ENCODE peak calls at places on chromosomes 11 and 22, in eight cellular contexts. B is K562, H is HCT116, E is Panc1, G is endothelial cell of umbilical vein, C is prostate gland, K is esophagus muscularis mucosa, Q is transverse colon. A is an unnamed sample. For H3K9me3, the result is how much of the 10 kb centered on the place peaks cover.

GRCh38 chr11:128195057-128195751 is 392.2 kb downstream of the ETS1 start:
- DNase-seq in K (no peak), C (no peak), H (no peak), E (no peak), Q (no peak), G (peak), B (no peak), A (no peak)

GRCh38 chr11:61107888-61108287 is 5.6 kb downstream of the CD5 start:
- DNase-seq in E (no peak), Q (no peak), H (no peak), G (no peak), B (no peak), K (no peak), C (no peak), A (no peak)

GRCh38 chr11:70243912-70244652 is 26.4 kb upstream of the PPFIA1 start:
- DNase-seq in K (no peak), E (no peak), C (no peak), G (no peak), H (no peak), Q (no peak), B (no peak), A (no peak)

GRCh38 chr11:69972351-69972802 is 105.7 kb upstream of the ANO1 start:
- DNase-seq in C (no peak), G (no peak), Q (peak), H (no peak), K (no peak), B (no peak), E (no peak), A (no peak)

GRCh38 chr11:129733384-129733783 is 82.3 kb upstream of the TMEM45B start:
- DNase-seq in G (no peak), H (no peak), B (no peak), Q (no peak), E (no peak), C (no peak), K (peak), A (no peak)

GRCh38 chr11:26827567-26828037 is 105.7 kb upstream of the SLC5A12 start:
- DNase-seq in K (no peak), H (no peak), G (no peak), B (no peak), E (no peak), C (no peak), Q (no peak), A (no peak)

GRCh38 chr11:82867495-82868082 is 32.6 kb downstream of the PRCP start:
- DNase-seq in H (peak), E (peak), G (peak), C (peak), K (peak), B (peak), Q (peak), A (peak)

GRCh38 chr11:110283862-110284261 is 12.6 kb downstream of the RDX start:
- DNase-seq in E (no peak), Q (no peak), C (no peak), K (no peak), B (no peak), H (no peak), G (no peak), A (no peak)

GRCh38 chr22:16800358-16800757 is 24.9 kb downstream of the XKR3 start:
- DNase-seq in K (no peak), B (no peak), Q (no peak), E (no peak), C (no peak), G (no peak), H (no peak), A (no peak)

GRCh38 chr11:14539867-14540475 is 19.8 kb upstream of the PSMA1 start:
- DNase-seq in B (no peak), H (no peak), Q (no peak), C (no peak), E (no peak), G (no peak), K (no peak), A (no peak)

GRCh38 chr22:30830907-30831306 is 136.2 kb downstream of the OSBP2 start:
- DNase-seq in K (no peak), E (peak), H (peak), G (peak), B (no peak), Q (peak), C (peak), A (peak)

GRCh38 chr11:75535039-75535563 is 9.4 kb upstream of the GDPD5 start:
- DNase-seq in K (no peak), G (no peak), C (no peak), H (no peak), B (peak), E (no peak), Q (no peak), A (no peak)

GRCh38 chr11:6203327-6203726 is 2.0 kb upstream of the C11orf42 start:
- DNase-seq in K (no peak), Q (no peak), B (no peak), H (no peak), C (no peak), E (no peak), G (no peak), A (no peak)

GRCh38 chr11:11960687-11961086 is 47.7 kb downstream of the DKK3 start:
- DNase-seq in G (no peak), H (no peak), E (no peak), K (no peak), B (no peak), C (no peak), Q (no peak), A (no peak)

GRCh38 chr11:79845002-79845709 is 404.3 kb upstream of the TENM4 start:
- DNase-seq in C (no peak), Q (no peak), K (no peak), G (no peak), H (no peak), E (no peak), B (no peak), A (no peak)

GRCh38 chr11:122653911-122654310 is 1.6 kb upstream of the UBASH3B start:
- DNase-seq in C (no peak), B (no peak), H (no peak), Q (no peak), G (no peak), K (no peak), E (no peak), A (no peak)

GRCh38 chr11:118417801-118418200 is 16.4 kb downstream of the ATP5MG start:
- DNase-seq in C (no peak), B (no peak), E (no peak), G (no peak), Q (no peak), H (no peak), K (no peak), A (no peak)

GRCh38 chr22:39729141-39729934 is 158.8 kb downstream of the CACNA1I start:
- DNase-seq in E (no peak), K (no peak), G (no peak), B (no peak), C (no peak), Q (no peak), H (no peak), A (no peak)

GRCh38 chr11:118406599-118407166 is 5.3 kb downstream of the ATP5MG start:
- DNase-seq in H (no peak), G (no peak), Q (peak), E (no peak), K (no peak), C (no peak), B (no peak), A (no peak)

GRCh38 chr11:57049749-57050148 is 61.0 kb downstream of the OR5AK2 start:
- DNase-seq in E (no peak), B (no peak), C (no peak), H (no peak), G (no peak), K (no peak), Q (no peak), A (no peak)

GRCh38 chr11:123073343-123074057 is 11.6 kb upstream of the HSPA8 start:
- DNase-seq in G (no peak), E (no peak), H (no peak), Q (no peak), C (no peak), B (peak), K (no peak), A (no peak)

GRCh38 chr22:32721328-32722180 is 80.0 kb upstream of the TIMP3 start:
- DNase-seq in K (no peak), G (no peak), E (no peak), Q (no peak), C (no peak), B (no peak), H (no peak), A (no peak)

GRCh38 chr11:130636672-130637463 is 188.4 kb downstream of the ADAMTS15 start:
- DNase-seq in H (peak), C (no peak), Q (no peak), E (peak), K (no peak), B (no peak), G (peak), A (no peak)

GRCh38 chr11:78961186-78961782 is 386.6 kb upstream of the NARS2 start:
- DNase-seq in B (peak), G (peak), E (no peak), C (peak), K (no peak), H (peak), Q (peak), A (peak)

DNA sequence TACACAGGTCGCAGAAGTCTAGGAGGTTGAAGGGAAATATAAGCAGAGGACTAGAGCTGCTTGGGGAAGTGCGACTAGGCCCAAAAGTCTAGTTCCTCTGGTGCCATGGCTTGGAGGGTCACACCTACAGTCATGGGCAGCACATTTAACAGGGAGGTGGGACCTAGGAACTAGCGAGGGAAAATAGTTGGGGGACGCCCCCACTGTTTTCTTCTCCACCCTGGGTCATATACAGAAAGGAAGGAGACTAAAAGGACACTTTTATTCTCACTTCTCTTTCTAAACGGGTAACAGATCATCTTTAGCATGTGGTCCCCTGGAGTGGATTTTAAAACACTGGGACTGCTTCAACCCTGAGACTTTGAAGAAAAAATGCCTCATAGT is 16.6 kb downstream of the APIP start:
- DNase-seq in H (no peak), G (no peak), B (no peak), Q (no peak), E (no peak), K (no peak), C (no peak), A (no peak)
- H3K9me3 ChIP-seq in H (under half), G (under half), B (under half), Q (under half), E (under half), K (under half), C (under half), A (under half)

DNA sequence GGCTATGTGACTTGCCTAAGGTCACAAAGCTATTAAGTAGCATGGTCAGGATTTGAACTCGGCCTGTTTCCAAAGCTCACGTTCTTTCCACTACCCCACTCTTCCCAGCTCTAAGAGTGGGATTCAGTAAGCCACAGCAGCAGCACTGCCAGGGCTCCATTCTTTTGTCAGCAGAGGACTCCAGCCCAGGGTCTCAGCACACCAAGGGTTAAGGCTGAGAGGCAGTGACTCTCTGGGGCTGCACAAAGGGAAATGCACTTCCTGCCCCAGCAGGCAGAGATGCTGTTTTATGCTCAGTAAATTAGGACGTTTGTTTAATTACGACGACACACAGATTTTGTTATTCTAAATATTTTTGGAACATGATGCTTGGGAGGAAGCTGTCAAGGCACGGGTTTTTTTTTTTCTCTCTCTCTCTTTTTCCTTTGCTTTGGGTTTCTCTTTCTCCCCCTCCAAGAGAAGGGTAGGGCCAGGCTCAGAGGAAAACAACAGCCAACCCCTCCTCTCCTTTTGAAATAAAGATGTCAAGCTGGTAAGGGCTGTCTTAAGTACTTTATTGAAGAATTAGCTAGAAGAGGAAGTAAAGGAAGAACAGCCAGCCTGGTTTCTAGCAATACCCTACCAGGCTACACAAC is 2.9 kb downstream of the MYH9 start:
- DNase-seq in E (no peak), G (peak), Q (no peak), K (no peak), B (no peak), H (no peak), C (no peak), A (no peak)
- H3K4me3 ChIP-seq in E (peak), G (peak), Q (peak), K (peak), B (no peak), H (no peak), C (peak), A (peak)

DNA sequence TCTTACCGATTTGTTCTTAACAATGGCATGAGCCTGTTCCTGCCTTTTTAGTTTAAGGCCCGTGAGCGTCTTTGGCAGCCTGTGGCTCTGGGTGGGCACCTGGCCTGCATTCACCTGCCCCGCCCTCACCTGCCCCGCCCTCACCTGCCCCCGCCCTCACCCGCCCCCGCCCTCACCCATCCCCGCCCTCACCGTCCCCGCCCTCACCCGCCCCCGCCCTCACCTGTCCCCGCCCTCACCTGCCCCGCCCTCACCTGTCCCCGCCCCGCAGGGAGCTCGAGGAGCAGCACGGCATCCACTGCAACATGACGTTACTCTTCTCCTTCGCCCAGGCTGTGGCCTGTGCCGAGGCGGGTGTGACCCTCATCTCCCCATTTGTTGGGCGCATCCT is 14.2 kb downstream of the GATD1 start:
- DNase-seq in K (no peak), H (no peak), Q (peak), B (peak), E (no peak), C (no peak), G (no peak), A (peak)
- TF ChIP-seq POLR2AphosphoS5 in K (no peak), H (peak), Q (no peak), B (no peak), E (no peak), C (no peak), G (no peak), A (no peak)

DNA sequence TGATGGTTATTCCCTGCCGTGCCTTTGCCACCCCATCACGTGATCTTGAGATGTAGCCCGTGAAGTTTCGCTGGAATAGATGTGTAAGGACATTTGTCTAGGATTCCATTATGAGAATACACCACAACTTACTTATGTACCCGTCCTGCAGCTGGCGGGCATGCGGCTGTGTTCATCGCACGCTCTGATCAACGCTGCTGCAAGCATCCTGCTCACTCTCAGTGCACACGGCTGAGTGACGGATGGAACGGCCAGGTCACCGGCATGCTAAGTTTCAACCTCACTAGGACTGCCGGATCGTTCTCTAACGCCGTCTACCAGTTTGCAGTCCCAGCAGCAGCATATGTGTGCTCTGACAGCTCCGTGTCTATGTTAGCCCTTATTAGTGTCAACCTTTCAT is 44.6 kb downstream of the APOL1 start:
- DNase-seq in K (no peak), B (no peak), H (no peak), C (no peak), E (no peak), Q (no peak), G (no peak), A (no peak)
- H3K9me3 ChIP-seq in K (under half), B (under half), H (under half), C (under half), E (under half), Q (under half), G (under half), A (under half)

GRCh38 chr11:121460941-121461514 is 8.3 kb upstream of the SORL1-AS1 start:
- DNase-seq in C (peak), B (no peak), H (no peak), Q (no peak), G (no peak), K (no peak), E (no peak), A (no peak)
- H3K4me3 ChIP-seq in C (no peak), B (no peak), H (no peak), Q (no peak), G (no peak), K (no peak), E (no peak), A (no peak)

GRCh38 chr11:28448186-28448585 is 340.0 kb downstream of the METTL15 start:
- DNase-seq in E (no peak), K (no peak), H (no peak), G (no peak), B (no peak), C (no peak), Q (no peak), A (no peak)
- TF ChIP-seq POLR2AphosphoS5 in E (no peak), K (no peak), H (no peak), G (no peak), B (no peak), C (no peak), Q (no peak), A (no peak)